ENCODE peak calls at places on chromosomes 6 and 20, in six cellular contexts. M, T, V, O, C and A are unnamed samples.

GRCh38 chr20:58209652-58210397 is 18.6 kb downstream of the ANKRD60 start:
- DNase-seq in M (peak), C (peak), T (peak), V (peak), O (peak), A (peak)

GRCh38 chr6:169858293-169858934 is 107.0 kb downstream of the ERMARD start:
- DNase-seq in V (no peak), M (no peak), T (no peak), C (no peak), O (no peak), A (no peak)

GRCh38 chr6:151497935-151498726 is 4.3 kb downstream of the CCDC170 start:
- DNase-seq in M (no peak), O (no peak), T (peak), C (no peak), V (no peak), A (peak)

GRCh38 chr20:4560667-4561066 is 161.0 kb upstream of the PRND start:
- DNase-seq in C (no peak), O (no peak), V (no peak), T (no peak), M (no peak), A (peak)

GRCh38 chr20:36574278-36575065 is 1.1 kb downstream of the TGIF2 start:
- DNase-seq in V (peak), T (peak), O (peak), M (peak), C (peak), A (peak)

GRCh38 chr6:2988426-2989331 is 11.0 kb upstream of the NQO2 start:
- DNase-seq in O (peak), M (no peak), C (peak), T (peak), V (peak), A (peak)

GRCh38 chr6:159633196-159633595 is 59.8 kb downstream of the SOD2 start:
- DNase-seq in V (no peak), M (no peak), C (no peak), O (no peak), T (no peak), A (no peak)

GRCh38 chr6:2986722-2987196 is 12.9 kb upstream of the NQO2 start:
- DNase-seq in T (peak), C (no peak), O (no peak), V (no peak), M (no peak), A (peak)

GRCh38 chr20:2301164-2301622 is 5.4 kb downstream of the TGM3 start:
- DNase-seq in T (peak), M (peak), V (no peak), C (no peak), O (no peak), A (peak)

GRCh38 chr6:21325201-21325856 is 268.2 kb upstream of the SOX4 start:
- DNase-seq in C (no peak), M (no peak), O (no peak), V (no peak), T (no peak), A (no peak)

GRCh38 chr6:135088818-135089809 is 34.5 kb upstream of the HBS1L start:
- DNase-seq in V (no peak), M (no peak), O (no peak), C (peak), T (peak), A (peak)